ENCODE peak calls at places on chromosome 13, in eight cellular contexts. P is AG09319, Y is OCI-LY7, N is lung, I is lower leg skin, Z is fibroblast of mammary gland, A is BJ, D is body of pancreas. W is an unnamed sample.

GRCh38 chr13:101917475-101917810 is 465.0 kb downstream of the ITGBL1 start:
- DNase-seq in P (no peak), Y (no peak), N (no peak), I (no peak), Z (no peak), A (no peak), D (no peak), W (no peak)

GRCh38 chr13:77863037-77863630 is 55.5 kb downstream of the EDNRB start:
- DNase-seq in P (no peak), Y (no peak), N (no peak), I (no peak), Z (no peak), A (no peak), D (no peak), W (no peak)

GRCh38 chr13:52356327-52356726 is 49.6 kb downstream of the THSD1 start:
- DNase-seq in P (no peak), Y (no peak), N (no peak), I (no peak), Z (peak), A (no peak), D (no peak), W (no peak)

GRCh38 chr13:83831796-83832195 is 50.5 kb downstream of the SLITRK1 start:
- DNase-seq in P (no peak), Y (no peak), N (no peak), I (no peak), Z (no peak), A (no peak), D (no peak), W (no peak)

GRCh38 chr13:87661471-87661870 is 9.7 kb upstream of the SLITRK5 start:
- DNase-seq in P (no peak), Y (no peak), N (no peak), I (no peak), Z (peak), A (no peak), D (no peak), W (no peak)

GRCh38 chr13:79290595-79291244 is 115.3 kb downstream of the RBM26 start:
- DNase-seq in P (no peak), Y (no peak), N (no peak), I (no peak), Z (no peak), A (no peak), D (no peak), W (no peak)

GRCh38 chr13:29428310-29428991 is 167.0 kb downstream of the SLC7A1 start:
- DNase-seq in P (no peak), Y (no peak), N (no peak), I (no peak), Z (no peak), A (no peak), D (peak), W (peak)

GRCh38 chr13:42577538-42577937 is 3.6 kb downstream of the TNFSF11 start:
- DNase-seq in P (no peak), Y (no peak), N (no peak), I (no peak), Z (no peak), A (no peak), D (no peak), W (no peak)

GRCh38 chr13:113062691-113063090 is 42.9 kb upstream of the F7 start:
- DNase-seq in P (no peak), Y (no peak), N (no peak), I (no peak), Z (no peak), A (no peak), D (no peak), W (no peak)

GRCh38 chr13:41028051-41028450 is 8.9 kb upstream of the ELF1 start:
- DNase-seq in P (no peak), Y (no peak), N (no peak), I (no peak), Z (peak), A (no peak), D (no peak), W (no peak)

GRCh38 chr13:106756446-106756845 is 188.5 kb upstream of the ARGLU1 start:
- DNase-seq in P (no peak), Y (no peak), N (no peak), I (no peak), Z (no peak), A (no peak), D (no peak), W (peak)

GRCh38 chr13:101979825-101980224 is 422.0 kb downstream of the FGF14 start:
- DNase-seq in P (no peak), Y (no peak), N (no peak), I (no peak), Z (no peak), A (no peak), D (no peak), W (peak)

GRCh38 chr13:47794963-47795362 is 206.1 kb downstream of the SUCLA2 start:
- DNase-seq in P (no peak), Y (peak), N (no peak), I (no peak), Z (peak), A (no peak), D (no peak), W (no peak)

GRCh38 chr13:40345654-40346372 is 320.6 kb downstream of the FOXO1 start:
- DNase-seq in P (no peak), Y (no peak), N (no peak), I (no peak), Z (no peak), A (no peak), D (peak), W (no peak)

GRCh38 chr13:39044536-39044935 is 6.3 kb downstream of the NHLRC3 start:
- DNase-seq in P (no peak), Y (no peak), N (no peak), I (no peak), Z (no peak), A (no peak), D (no peak), W (no peak)

GRCh38 chr13:52158629-52159158 is 703 bp downstream of the NEK3 start:
- DNase-seq in P (no peak), Y (no peak), N (no peak), I (peak), Z (peak), A (no peak), D (no peak), W (peak)

GRCh38 chr13:82800391-82800790 is 1081.9 kb downstream of the SLITRK1 start:
- DNase-seq in P (no peak), Y (no peak), N (no peak), I (no peak), Z (peak), A (peak), D (no peak), W (no peak)

GRCh38 chr13:22569830-22570229 is 610.9 kb upstream of the SGCG start:
- DNase-seq in P (no peak), Y (no peak), N (no peak), I (no peak), Z (no peak), A (no peak), D (no peak), W (no peak)
- TF ChIP-seq CTCF in P (no peak), Y (peak), N (no peak), I (no peak), Z (no peak), A (no peak), D (no peak), W (peak)

GRCh38 chr13:110683203-110683883 is 22.6 kb downstream of the CARS2 start:
- DNase-seq in P (no peak), Y (no peak), N (no peak), I (peak), Z (peak), A (no peak), D (peak), W (no peak)

GRCh38 chr13:110681868-110682550 is 23.9 kb downstream of the CARS2 start:
- DNase-seq in P (no peak), Y (no peak), N (no peak), I (peak), Z (no peak), A (no peak), D (no peak), W (no peak)

GRCh38 chr13:110682746-110683145 is 23.2 kb downstream of the CARS2 start:
- DNase-seq in P (no peak), Y (no peak), N (no peak), I (peak), Z (no peak), A (no peak), D (no peak), W (no peak)

GRCh38 chr13:110677731-110678545 is 28.0 kb downstream of the CARS2 start:
- DNase-seq in P (no peak), Y (no peak), N (no peak), I (peak), Z (no peak), A (no peak), D (no peak), W (no peak)

DNA sequence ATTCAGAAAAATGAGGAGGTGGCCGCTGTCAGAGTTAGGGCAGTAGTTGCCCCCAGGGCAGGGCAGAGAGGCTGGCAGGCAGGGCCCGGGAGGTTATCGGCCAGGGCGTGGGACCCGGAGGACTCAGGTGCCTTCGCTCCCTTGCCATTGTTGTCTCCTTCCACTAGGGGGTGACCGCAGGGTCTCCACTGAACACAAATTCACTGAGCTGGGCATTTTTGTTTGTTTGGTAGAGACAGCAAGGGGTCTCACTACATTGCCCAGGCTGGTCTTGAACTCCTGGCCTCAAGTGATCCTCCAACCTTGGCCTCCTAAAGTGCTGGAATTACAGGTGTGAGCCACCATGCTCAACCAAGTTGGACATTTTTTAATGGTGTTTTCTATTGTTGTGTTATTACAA is 25.1 kb downstream of the CARS2 start:
- DNase-seq in P (no peak), Y (peak), N (no peak), I (peak), Z (peak), A (no peak), D (no peak), W (no peak)
- TF ChIP-seq CTCF in P (peak), Y (peak), N (no peak), I (no peak), Z (peak), A (peak), D (peak), W (peak)

GRCh38 chr13:19088416-19088815 is 93.2 kb downstream of the TUBA3C start:
- DNase-seq in P (no peak), Y (no peak), N (peak), I (no peak), Z (no peak), A (no peak), D (no peak), W (no peak)

GRCh38 chr13:19085876-19086275 is 95.7 kb downstream of the TUBA3C start:
- DNase-seq in P (no peak), Y (no peak), N (peak), I (no peak), Z (no peak), A (no peak), D (no peak), W (no peak)

GRCh38 chr13:19085258-19085657 is 96.4 kb downstream of the TUBA3C start:
- DNase-seq in P (no peak), Y (no peak), N (peak), I (no peak), Z (no peak), A (no peak), D (no peak), W (no peak)

GRCh38 chr13:19090495-19090894 is 91.1 kb downstream of the TUBA3C start:
- DNase-seq in P (no peak), Y (no peak), N (no peak), I (no peak), Z (no peak), A (no peak), D (no peak), W (no peak)

DNA sequence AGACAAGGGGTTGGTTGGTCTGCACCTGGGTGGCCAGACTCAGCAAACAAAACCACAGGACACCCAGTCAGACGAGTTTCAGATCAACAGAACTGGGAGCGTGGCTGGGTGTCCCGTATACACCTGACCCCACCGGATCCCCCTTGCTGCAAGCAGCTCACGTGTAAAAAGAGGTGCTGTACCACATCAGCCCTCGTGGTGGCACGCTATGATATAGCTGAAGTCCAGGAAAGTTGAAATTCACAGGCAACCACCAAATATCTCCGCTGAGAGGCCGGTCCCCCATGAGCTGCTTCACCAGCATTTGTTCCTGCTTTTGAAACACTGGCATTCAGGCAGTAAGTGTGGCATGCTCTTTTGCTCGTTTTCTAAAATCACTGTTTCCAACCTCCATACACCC is 92.3 kb downstream of the TUBA3C start:
- DNase-seq in P (no peak), Y (no peak), N (no peak), I (no peak), Z (no peak), A (no peak), D (no peak), W (peak)
- TF ChIP-seq CTCF in P (no peak), Y (peak), N (no peak), I (no peak), Z (no peak), A (no peak), D (no peak), W (no peak)

GRCh38 chr13:44967656-44968451 is 21.4 kb downstream of the NUFIP1 start:
- DNase-seq in P (no peak), Y (no peak), N (no peak), I (no peak), Z (peak), A (no peak), D (no peak), W (no peak)
- TF ChIP-seq CTCF in P (peak), Y (no peak), N (no peak), I (no peak), Z (peak), A (peak), D (peak), W (peak)

GRCh38 chr13:25192052-25192451 is 20.0 kb upstream of the AMER2 start:
- DNase-seq in P (no peak), Y (no peak), N (no peak), I (no peak), Z (no peak), A (no peak), D (no peak), W (no peak)

GRCh38 chr13:25192489-25192888 is 20.4 kb upstream of the AMER2 start:
- DNase-seq in P (no peak), Y (no peak), N (no peak), I (peak), Z (no peak), A (no peak), D (no peak), W (no peak)

GRCh38 chr13:25190256-25190655 is 18.2 kb upstream of the AMER2 start:
- DNase-seq in P (no peak), Y (no peak), N (no peak), I (peak), Z (no peak), A (no peak), D (no peak), W (no peak)

GRCh38 chr13:25186187-25186586 is 14.1 kb upstream of the AMER2 start:
- DNase-seq in P (no peak), Y (no peak), N (no peak), I (peak), Z (no peak), A (no peak), D (no peak), W (no peak)

GRCh38 chr13:25187596-25187995 is 15.5 kb upstream of the AMER2 start:
- DNase-seq in P (no peak), Y (no peak), N (no peak), I (peak), Z (no peak), A (no peak), D (no peak), W (no peak)
- TF ChIP-seq CTCF in P (no peak), Y (no peak), N (no peak), I (no peak), Z (no peak), A (no peak), D (no peak), W (no peak)

W was measured in Caco-2.